ENCODE peak calls at places on chromosomes 4 and X, in six cellular contexts. A is brain microvascular endothelial cell, R is choroid plexus epithelial cell, V is colonic mucosa, Q is dorsolateral prefrontal cortex, G is right lobe of liver. I is an unnamed sample.

GRCh38 chr4:147755567-147756295 is 23.8 kb downstream of the ARHGAP10 start:
- DNase-seq in A (no peak), R (peak; percentile 44), V (no peak), Q (no peak), G (no peak), I (no peak)

GRCh38 chrX:20057479-20057878 is 59.2 kb downstream of the MAP7D2 start:
- DNase-seq in A (no peak), R (no peak), V (no peak), Q (no peak), G (no peak), I (no peak)

GRCh38 chr4:5992171-5993062 is 25.8 kb downstream of the C4orf50 start:
- DNase-seq in A (no peak), R (no peak), V (no peak), Q (no peak), G (no peak), I (no peak)

GRCh38 chrX:20159811-20160385 is 18.3 kb upstream of the EIF1AX start:
- DNase-seq in A (no peak), R (no peak), V (no peak), Q (no peak), G (no peak), I (no peak)

GRCh38 chr4:126213996-126214395 is 899.2 kb downstream of the FAT4 start:
- DNase-seq in A (no peak), R (no peak), V (no peak), Q (no peak), G (no peak), I (no peak)

GRCh38 chr4:57119054-57119651 is 9.0 kb upstream of the IGFBP7 start:
- DNase-seq in A (peak; percentile 96), R (peak; percentile 92), V (peak; percentile 34), Q (no peak), G (no peak), I (peak; percentile 92)

GRCh38 chr4:142331646-142332045 is 514.5 kb downstream of the INPP4B start:
- DNase-seq in A (no peak), R (peak; percentile 68), V (no peak), Q (no peak), G (no peak), I (no peak)

GRCh38 chrX:129738466-129739308 is at the start of gene XPNPEP2:
- DNase-seq in A (no peak), R (no peak), V (peak; percentile 39), Q (no peak), G (no peak), I (no peak)

GRCh38 chr4:171390626-171391025 is 422.6 kb upstream of the GALNTL6 start:
- DNase-seq in A (no peak), R (no peak), V (no peak), Q (no peak), G (no peak), I (no peak)

GRCh38 chr4:165464813-165465381 is 86.1 kb downstream of the CPE start:
- DNase-seq in A (peak; percentile 25), R (peak; percentile 74), V (no peak), Q (no peak), G (no peak), I (no peak)

GRCh38 chr4:122903766-122904165 is 18.6 kb downstream of the NUDT6 start:
- DNase-seq in A (no peak), R (no peak), V (no peak), Q (no peak), G (no peak), I (no peak)

GRCh38 chrX:78333521-78333920 is 6.1 kb upstream of the CYSLTR1 start:
- DNase-seq in A (no peak), R (peak; percentile 22), V (no peak), Q (no peak), G (no peak), I (no peak)

GRCh38 chr4:154036856-154037255 is 248.0 kb upstream of the SFRP2 start:
- DNase-seq in A (no peak), R (no peak), V (no peak), Q (no peak), G (no peak), I (no peak)

GRCh38 chr4:24583451-24584174 is 741 bp downstream of the DHX15 start:
- DNase-seq in A (peak; percentile 42), R (peak; percentile 55), V (peak; percentile 69), Q (peak; percentile 35), G (peak; percentile 59), I (peak; percentile 86)

GRCh38 chr4:151192556-151193235 is 84.3 kb upstream of the PRSS48 start:
- DNase-seq in A (no peak), R (peak; percentile 64), V (no peak), Q (no peak), G (no peak), I (no peak)

GRCh38 chrX:43940811-43941210 is 32.4 kb downstream of the NDP start:
- DNase-seq in A (peak; percentile 41), R (peak; percentile 42), V (no peak), Q (no peak), G (no peak), I (no peak)

GRCh38 chr4:5932021-5932553 is 39.2 kb upstream of the CRMP1 start:
- DNase-seq in A (no peak), R (no peak), V (no peak), Q (no peak), G (no peak), I (no peak)

GRCh38 chr4:136740326-136740725 is 792.0 kb downstream of the PCDH18 start:
- DNase-seq in A (no peak), R (no peak), V (no peak), Q (no peak), G (no peak), I (no peak)

GRCh38 chr4:168797738-168798375 is 212.2 kb downstream of the CBR4 start:
- DNase-seq in A (no peak), R (peak; percentile 31), V (no peak), Q (no peak), G (no peak), I (no peak)

GRCh38 chr4:85932371-85933305 is 427.2 kb downstream of the MAPK10 start:
- DNase-seq in A (no peak), R (no peak), V (no peak), Q (no peak), G (no peak), I (peak; percentile 74)

GRCh38 chr4:15234101-15234500 is 193.7 kb upstream of the C1QTNF7 start:
- DNase-seq in A (peak; percentile 92), R (peak; percentile 89), V (no peak), Q (no peak), G (no peak), I (no peak)

GRCh38 chr4:76904646-76905190 is 6.8 kb upstream of the SOWAHB start:
- DNase-seq in A (no peak), R (no peak), V (no peak), Q (no peak), G (no peak), I (no peak)

GRCh38 chr4:76905521-76905920 is 7.6 kb upstream of the SOWAHB start:
- DNase-seq in A (peak; percentile 83), R (peak; percentile 85), V (no peak), Q (no peak), G (no peak), I (no peak)

GRCh38 chr4:76898385-76898692 is 395 bp upstream of the SOWAHB start:
- DNase-seq in A (no peak), R (peak; percentile 11), V (no peak), Q (no peak), G (no peak), I (no peak)

GRCh38 chr4:76898949-76899640 is 1.2 kb upstream of the SOWAHB start:
- DNase-seq in A (no peak), R (peak; percentile 16), V (no peak), Q (no peak), G (no peak), I (no peak)

DNA sequence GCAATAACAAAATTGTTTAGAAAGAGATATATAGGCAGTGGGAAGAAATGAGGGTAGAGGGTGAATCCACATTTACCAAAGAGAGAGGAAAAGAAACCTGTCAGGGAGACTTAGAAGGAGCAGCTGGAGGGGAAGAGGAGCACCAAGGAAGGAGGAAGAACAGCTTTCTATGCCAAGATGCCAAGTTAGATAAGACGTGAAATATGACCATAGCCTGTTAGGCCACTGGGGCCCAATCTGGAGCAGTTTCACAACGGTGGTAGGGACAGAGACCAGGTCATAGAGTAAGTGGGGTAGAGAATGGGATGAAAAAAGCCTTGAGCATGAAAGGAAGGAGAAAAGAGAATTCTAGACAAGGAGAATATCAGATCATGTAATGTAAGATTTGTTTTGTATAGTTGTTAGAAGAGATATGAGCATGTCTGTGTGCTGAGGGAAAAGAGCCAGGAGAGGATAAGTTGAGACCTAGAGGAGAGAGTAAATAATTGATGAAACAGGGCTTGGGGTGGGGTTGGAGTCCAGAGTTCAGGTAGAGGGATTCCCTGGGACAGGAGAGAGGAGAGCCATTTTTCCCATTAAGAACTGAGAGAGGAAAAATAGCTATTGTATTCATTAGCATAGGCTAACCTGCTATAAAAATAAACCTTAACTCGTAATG is 4.4 kb upstream of the SOWAHB start:
- DNase-seq in A (no peak), R (no peak), V (peak; percentile 68), Q (no peak), G (no peak), I (no peak)
- TF ChIP-seq CTCF in A (no peak), R (no peak), V (no peak), Q (no peak), G (no peak), I (no peak)

DNA sequence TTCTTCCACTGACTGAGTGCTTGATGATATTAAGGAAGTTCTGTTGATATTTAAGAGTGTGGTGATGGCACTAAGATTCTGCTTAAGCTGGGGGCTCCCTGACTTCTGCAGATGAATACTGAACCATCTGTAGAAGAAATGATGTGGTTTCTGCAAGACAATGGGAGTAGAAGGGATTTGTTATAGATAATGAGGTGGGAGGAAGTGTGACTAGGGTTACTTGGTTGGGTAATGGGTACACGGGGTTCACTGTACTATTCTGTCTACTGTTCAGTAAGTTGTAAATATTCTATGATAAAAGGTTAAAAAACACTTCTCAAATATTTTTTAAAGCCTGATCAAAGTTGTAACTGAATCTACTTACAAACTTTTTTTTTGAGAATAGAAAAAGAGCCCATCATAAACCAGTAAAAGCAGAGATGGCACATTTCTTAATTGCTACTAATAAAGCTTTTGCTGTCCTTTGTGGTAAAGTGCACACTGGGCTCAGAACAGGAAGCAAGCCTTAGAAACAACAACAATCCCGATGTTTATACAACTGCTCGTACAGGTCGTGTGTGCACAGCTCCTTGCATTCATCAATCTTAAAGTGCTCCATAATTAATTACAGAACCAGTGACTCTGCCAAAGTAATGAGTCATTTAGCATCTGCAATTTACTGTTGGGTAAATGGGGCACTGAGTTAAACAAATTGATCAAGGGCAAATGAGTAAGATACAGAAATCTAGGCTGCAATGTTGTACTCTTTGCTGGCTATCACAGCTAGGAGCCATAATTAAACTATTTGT is 61.1 kb upstream of the TXK start:
- DNase-seq in A (no peak), R (peak; percentile 35), V (no peak), Q (no peak), G (no peak), I (no peak)
- TF ChIP-seq CTCF in A (no peak), R (no peak), V (no peak), Q (no peak), G (no peak), I (no peak)

DNA sequence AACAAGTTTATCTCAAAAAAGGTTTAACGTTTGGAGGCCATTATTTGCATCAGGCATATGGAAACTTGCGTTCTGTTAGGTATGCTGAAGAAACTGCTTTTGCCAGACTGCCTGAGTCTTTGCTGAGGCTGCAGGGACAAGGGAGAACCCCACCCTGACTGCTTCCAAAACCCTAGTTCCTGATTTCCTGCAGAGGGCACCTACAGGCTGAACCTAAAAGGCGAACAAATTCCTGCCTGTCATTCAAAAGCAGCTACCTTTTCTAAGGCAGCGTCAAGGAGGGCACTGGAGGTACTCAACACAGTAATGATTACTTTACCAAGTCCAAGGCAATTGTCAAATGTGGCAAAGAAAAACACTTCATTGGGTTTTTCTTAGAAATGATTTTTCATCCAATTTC is 578 bp upstream of the CORIN start:
- DNase-seq in A (no peak), R (no peak), V (no peak), Q (no peak), G (no peak), I (no peak)
- TF ChIP-seq CTCF in A (peak; percentile 24), R (peak; percentile 22), V (no peak), Q (no peak), G (no peak), I (no peak)

GRCh38 chrX:108139303-108139702 is 47.7 kb downstream of the ATG4A start:
- DNase-seq in A (no peak), R (peak; percentile 27), V (no peak), Q (no peak), G (no peak), I (no peak)
- TF ChIP-seq CTCF in A (peak; percentile 65), R (peak; percentile 65), V (no peak), Q (no peak), G (peak; percentile 42), I (peak; percentile 69)

I was measured in chondrocyte.